ENCODE peak calls at places on chromosome 3, in five cellular contexts. G, R, C, O and F are unnamed samples.
A peak's percentile ranks its signal among the peaks of the same experiment; 100 is the strongest.

GRCh38 chr3:60609446-60609845 is 641.8 kb downstream of the FHIT start:
- DNase-seq in G (no peak), R (no peak), C (no peak), O (peak; percentile 27), F (no peak)

GRCh38 chr3:51682079-51682478 is 11.0 kb downstream of the TEX264 start:
- DNase-seq in G (peak; percentile 82), R (peak; percentile 81), C (peak; percentile 81), O (peak; percentile 96), F (no peak)

GRCh38 chr3:103919327-103919726 is 1447.4 kb upstream of the ALCAM start:
- DNase-seq in G (no peak), R (no peak), C (no peak), O (no peak), F (no peak)

GRCh38 chr3:17116007-17116659 is 231.4 kb downstream of the PLCL2 start:
- DNase-seq in G (no peak), R (no peak), C (no peak), O (peak; percentile 21), F (no peak)

GRCh38 chr3:55621026-55621422 is 133.9 kb upstream of the WNT5A start:
- DNase-seq in G (no peak), R (no peak), C (no peak), O (peak; percentile 55), F (no peak)

GRCh38 chr3:9730747-9731205 is 759 bp upstream of the BRPF1 start:
- DNase-seq in G (no peak), R (no peak), C (no peak), O (no peak), F (no peak)

GRCh38 chr3:186413615-186414415 is 51.8 kb upstream of the DGKG start:
- DNase-seq in G (no peak), R (peak; percentile 86), C (no peak), O (peak; percentile 45), F (peak; percentile 66)

GRCh38 chr3:29454326-29454725 is 173.5 kb downstream of the RBMS3 start:
- DNase-seq in G (no peak), R (no peak), C (no peak), O (no peak), F (no peak)

GRCh38 chr3:12708584-12709192 is 44.8 kb upstream of the RAF1 start:
- DNase-seq in G (no peak), R (peak; percentile 72), C (no peak), O (no peak), F (peak; percentile 81)

GRCh38 chr3:89795506-89795905 is 688.1 kb downstream of the EPHA3 start:
- DNase-seq in G (no peak), R (no peak), C (no peak), O (peak; percentile 23), F (no peak)

GRCh38 chr3:17151598-17152373 is 267.0 kb downstream of the PLCL2 start:
- DNase-seq in G (peak; percentile 81), R (no peak), C (no peak), O (no peak), F (no peak)

GRCh38 chr3:123365450-123366143 is 83.3 kb downstream of the ADCY5 start:
- DNase-seq in G (no peak), R (peak; percentile 49), C (no peak), O (peak; percentile 71), F (no peak)

GRCh38 chr3:186275436-186275835 is 86.6 kb downstream of the DGKG start:
- DNase-seq in G (no peak), R (no peak), C (no peak), O (no peak), F (no peak)

GRCh38 chr3:13496879-13497278 is 16.8 kb downstream of the HDAC11 start:
- DNase-seq in G (no peak), R (no peak), C (no peak), O (no peak), F (no peak)

GRCh38 chr3:77917225-77917624 is 877.3 kb downstream of the ROBO2 start:
- DNase-seq in G (no peak), R (no peak), C (no peak), O (no peak), F (no peak)

GRCh38 chr3:46971742-46972141 is 4.8 kb downstream of the CCDC12 start:
- DNase-seq in G (no peak), R (no peak), C (no peak), O (no peak), F (no peak)

GRCh38 chr3:138404121-138404520 is 30.3 kb upstream of the ESYT3 start:
- DNase-seq in G (no peak), R (no peak), C (no peak), O (no peak), F (no peak)

GRCh38 chr3:183503738-183504137 is 51.8 kb downstream of the KLHL6 start:
- DNase-seq in G (no peak), R (no peak), C (no peak), O (peak; percentile 40), F (no peak)

DNA sequence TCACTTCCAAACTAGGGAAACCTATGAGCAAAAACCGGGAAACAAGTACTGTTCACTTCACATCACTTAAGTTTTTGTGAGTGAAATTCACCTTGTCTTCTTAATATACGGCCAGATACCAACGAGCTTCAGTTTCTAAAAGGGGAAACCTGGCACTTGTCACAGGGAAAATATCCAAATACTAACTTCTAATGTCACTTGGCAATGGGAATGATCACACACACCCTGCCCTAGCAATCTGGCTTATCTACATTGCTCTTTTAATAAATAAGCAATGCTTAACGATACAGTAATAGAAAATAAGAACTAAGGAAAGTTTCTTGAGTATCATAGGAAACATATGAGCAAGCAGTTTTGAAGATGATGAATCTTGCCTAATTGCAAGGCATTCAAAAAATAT is 34.6 kb upstream of the PLOD2 start:
- DNase-seq in G (no peak), R (peak; percentile 13), C (no peak), O (no peak), F (no peak)
- H3K27ac ChIP-seq in G (no peak overlapping the region), R (peak overlapping the region; percentile 61), C (no peak overlapping the region), O (no peak overlapping the region), F (peak overlapping the region; percentile 35)

GRCh38 chr3:177744873-177745646 is 547.8 kb upstream of the TBL1XR1 start:
- DNase-seq in G (no peak), R (no peak), C (no peak), O (no peak), F (no peak)

GRCh38 chr3:177749836-177750235 is 552.6 kb upstream of the TBL1XR1 start:
- DNase-seq in G (no peak), R (no peak), C (no peak), O (no peak), F (no peak)

GRCh38 chr3:177750436-177750835 is 553.2 kb upstream of the TBL1XR1 start:
- DNase-seq in G (no peak), R (no peak), C (no peak), O (no peak), F (no peak)

GRCh38 chr3:177743491-177743890 is 546.2 kb upstream of the TBL1XR1 start:
- DNase-seq in G (no peak), R (no peak), C (no peak), O (no peak), F (no peak)

DNA sequence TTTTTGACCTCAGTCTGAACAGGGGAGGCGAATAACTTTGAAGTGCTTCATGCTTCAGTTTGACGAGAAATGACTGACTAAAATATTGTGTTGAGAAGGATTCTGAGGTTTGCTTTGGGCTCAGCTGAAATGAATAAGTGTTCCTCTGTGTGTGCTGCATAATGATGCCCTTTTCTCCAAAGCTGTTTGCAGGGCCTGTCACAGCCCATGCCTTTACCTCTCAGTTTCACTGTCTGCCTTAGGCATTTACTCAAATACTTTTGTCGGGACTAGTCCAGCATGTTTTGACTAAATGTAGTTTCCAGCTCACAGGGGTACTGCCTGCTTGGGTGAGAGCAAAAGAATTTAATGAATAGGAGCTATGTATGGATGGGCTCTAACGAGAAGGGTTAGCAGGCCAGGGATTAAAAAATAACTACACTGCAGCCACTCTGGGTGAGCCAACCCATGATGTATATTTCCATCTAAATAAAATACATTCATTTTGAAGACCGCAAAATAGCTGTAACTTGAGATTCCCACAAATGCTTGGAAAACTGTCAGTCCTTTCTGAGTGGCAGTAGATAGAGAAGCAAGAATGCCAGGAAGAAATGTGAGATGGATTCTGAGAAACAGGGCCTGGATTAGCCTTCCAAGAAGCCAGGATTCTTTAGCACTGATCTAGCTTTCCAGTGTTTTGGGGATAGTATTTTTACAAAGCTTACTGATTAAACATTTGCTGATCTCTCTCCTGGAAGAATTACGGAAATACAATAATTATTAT is 549.2 kb upstream of the TBL1XR1 start:
- DNase-seq in G (no peak), R (no peak), C (no peak), O (no peak), F (no peak)
- H3K27ac ChIP-seq in G (no peak overlapping the region), R (peak overlapping the region; percentile 18), C (no peak overlapping the region), O (no peak overlapping the region), F (peak overlapping the region; percentile 52)

DNA sequence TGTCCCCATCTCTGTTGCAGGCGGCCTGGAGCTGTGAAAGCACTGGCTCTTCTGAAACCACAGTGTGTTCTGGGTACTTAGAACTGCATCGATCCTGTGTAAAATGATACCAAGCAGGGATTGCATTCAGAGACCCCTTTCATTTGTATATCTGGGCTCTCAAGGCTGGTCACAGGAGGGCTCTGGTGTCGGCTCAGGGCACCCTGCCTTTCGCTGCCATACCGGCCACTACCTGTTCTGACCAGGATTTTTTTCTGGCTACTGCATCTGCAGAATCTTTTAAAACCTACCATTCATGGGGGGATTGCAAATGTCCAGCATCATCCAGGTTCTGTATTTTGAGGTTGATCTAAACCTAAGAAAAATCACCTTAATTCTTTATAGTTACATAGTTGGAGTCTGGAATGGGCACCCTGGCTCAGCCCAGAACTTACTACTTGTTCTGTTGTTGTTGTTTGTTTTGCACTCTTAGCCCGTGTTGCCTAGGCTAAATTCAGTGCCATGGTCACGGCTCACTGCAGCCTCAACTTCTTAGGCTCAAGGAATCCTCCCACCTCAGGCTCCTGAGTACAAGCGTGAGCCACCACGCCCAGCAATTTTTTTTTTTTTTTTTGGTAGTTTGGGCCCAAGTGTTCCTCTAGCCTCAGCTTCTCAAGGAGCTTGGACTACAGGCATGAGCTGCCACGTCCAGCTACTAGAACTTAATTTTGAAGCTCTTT is 52.7 kb downstream of the TRIM71 start:
- DNase-seq in G (no peak), R (no peak), C (no peak), O (peak; percentile 60), F (no peak)
- H3K27ac ChIP-seq in G (no peak overlapping the region), R (peak overlapping the region; percentile 78), C (no peak overlapping the region), O (peak overlapping the region; percentile 66), F (no peak overlapping the region)

GRCh38 chr3:171176244-171176925 is 149.9 kb upstream of the SLC2A2 start:
- DNase-seq in G (no peak), R (no peak), C (no peak), O (no peak), F (no peak)
- H3K27ac ChIP-seq in G (no peak overlapping the region), R (peak overlapping the region; percentile 35), C (no peak overlapping the region), O (no peak overlapping the region), F (peak overlapping the region; percentile 52)

GRCh38 chr3:174791161-174791560 is 68.0 kb upstream of the NAALADL2 start:
- DNase-seq in G (no peak), R (no peak), C (no peak), O (no peak), F (no peak)
- H3K27ac ChIP-seq in G (no peak overlapping the region), R (no peak overlapping the region), C (no peak overlapping the region), O (no peak overlapping the region), F (no peak overlapping the region)

DNA sequence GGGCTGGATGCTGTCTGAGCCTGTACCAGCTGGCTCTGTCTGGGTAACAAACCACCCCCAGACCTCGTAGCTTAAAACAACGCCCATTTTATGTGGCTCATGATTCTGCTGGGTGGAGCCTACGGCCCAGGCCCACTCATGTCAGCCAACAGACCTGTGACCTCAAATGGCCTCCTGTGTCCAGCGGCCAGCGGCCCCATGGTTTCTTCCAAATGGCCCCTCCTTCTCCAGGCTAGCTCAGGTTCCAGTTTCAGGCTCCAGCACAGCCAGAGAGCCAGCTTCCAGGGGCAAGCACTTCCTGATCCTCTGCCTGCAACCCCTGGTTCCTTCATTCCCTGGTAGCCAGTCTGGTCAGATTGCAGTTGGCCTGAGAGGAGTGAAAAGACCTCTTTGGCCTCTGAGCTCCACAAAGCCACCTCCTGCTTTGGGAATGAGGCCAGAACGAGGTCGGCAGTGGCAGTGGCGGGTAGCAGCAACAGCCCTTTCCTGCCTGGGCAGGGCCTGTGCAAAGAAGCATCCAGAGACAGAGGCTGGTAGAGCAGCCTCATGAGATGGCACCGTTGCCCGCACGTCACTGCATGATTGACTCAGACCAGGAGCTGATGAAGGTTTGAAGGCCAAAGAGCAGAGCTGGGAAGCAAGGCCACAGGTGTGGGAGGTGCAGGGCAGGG is 21.0 kb upstream of the PLXNA1 start:
- DNase-seq in G (no peak), R (no peak), C (no peak), O (no peak), F (no peak)
- H3K27ac ChIP-seq in G (no peak overlapping the region), R (no peak overlapping the region), C (no peak overlapping the region), O (no peak overlapping the region), F (peak overlapping the region; percentile 19)